ENCODE peak calls at places on chromosome 5, in nine cellular contexts. Q is mesendoderm, U is keratinocyte, N is IMR-90, K is colonic mucosa, F is astrocyte, Y is HCT116, A is fibroblast of lung, D is neural progenitor cell. L is an unnamed sample.
A peak's percentile ranks its signal among the peaks of the same experiment; 100 is the strongest.

GRCh38 chr5:27821681-27822080 is 783.3 kb upstream of the CDH9 start:
- DNase-seq in Y (no peak), A (no peak), U (no peak), F (no peak), K (no peak), D (no peak), N (no peak), Q (no peak), L (no peak)

GRCh38 chr5:6603643-6604042 is 29.2 kb downstream of the NSUN2 start:
- DNase-seq in Y (no peak), F (no peak), Q (no peak), N (no peak), K (no peak), A (no peak), D (no peak), U (no peak), L (no peak)

GRCh38 chr5:57710126-57710525 is 227.5 kb upstream of the ACTBL2 start:
- DNase-seq in A (peak; percentile 66), Y (no peak), U (no peak), K (no peak), N (peak; percentile 47), D (no peak), F (peak; percentile 60), Q (no peak), L (no peak)

GRCh38 chr5:115507682-115508081 is 36.9 kb downstream of the FEM1C start:
- DNase-seq in K (no peak), D (no peak), U (no peak), F (peak; percentile 48), N (peak; percentile 52), Y (no peak), A (peak; percentile 61), Q (no peak), L (peak; percentile 66)

GRCh38 chr5:172542651-172543131 is 88.4 kb upstream of the SH3PXD2B start:
- DNase-seq in N (no peak), Q (no peak), D (no peak), F (no peak), Y (no peak), K (peak; percentile 9), A (no peak), U (no peak), L (no peak)

GRCh38 chr5:157930710-157931109 is 71.8 kb upstream of the CLINT1 start:
- DNase-seq in Q (no peak), K (peak; percentile 74), D (no peak), U (no peak), A (no peak), N (no peak), F (no peak), Y (no peak), L (no peak)

GRCh38 chr5:172806897-172807672 is 27.0 kb upstream of the ERGIC1 start:
- DNase-seq in Y (peak; percentile 76), F (peak; percentile 83), D (peak; percentile 56), N (peak; percentile 89), A (peak; percentile 89), K (peak; percentile 96), Q (peak; percentile 92), U (no peak), L (peak; percentile 87)

GRCh38 chr5:165673499-165673898 is 2168.1 kb downstream of the MAT2B start:
- DNase-seq in F (no peak), N (no peak), K (no peak), D (no peak), Y (no peak), U (no peak), A (no peak), Q (no peak), L (no peak)

GRCh38 chr5:104179057-104179456 is 616.5 kb upstream of the NUDT12 start:
- DNase-seq in A (peak; percentile 39), K (peak; percentile 31), U (peak; percentile 57), F (peak; percentile 9), Y (peak; percentile 68), Q (peak; percentile 80), N (peak; percentile 63), D (peak; percentile 63), L (peak; percentile 78)

GRCh38 chr5:36073595-36074216 is 7.0 kb upstream of the UGT3A2 start:
- DNase-seq in N (no peak), Q (peak; percentile 86), F (no peak), D (peak; percentile 50), Y (peak; percentile 22), K (no peak), U (no peak), A (no peak), L (no peak)

GRCh38 chr5:52799358-52799982 is 11.8 kb downstream of the ITGA1 start:
- DNase-seq in K (peak; percentile 59), D (peak; percentile 82), Y (no peak), Q (peak; percentile 96), U (no peak), N (peak; percentile 79), A (peak; percentile 61), F (peak; percentile 42), L (peak; percentile 85)

GRCh38 chr5:76175821-76176403 is 92.7 kb downstream of the SV2C start:
- DNase-seq in A (no peak), F (no peak), K (no peak), Y (no peak), N (no peak), U (no peak), D (no peak), Q (peak; percentile 24), L (no peak)

DNA sequence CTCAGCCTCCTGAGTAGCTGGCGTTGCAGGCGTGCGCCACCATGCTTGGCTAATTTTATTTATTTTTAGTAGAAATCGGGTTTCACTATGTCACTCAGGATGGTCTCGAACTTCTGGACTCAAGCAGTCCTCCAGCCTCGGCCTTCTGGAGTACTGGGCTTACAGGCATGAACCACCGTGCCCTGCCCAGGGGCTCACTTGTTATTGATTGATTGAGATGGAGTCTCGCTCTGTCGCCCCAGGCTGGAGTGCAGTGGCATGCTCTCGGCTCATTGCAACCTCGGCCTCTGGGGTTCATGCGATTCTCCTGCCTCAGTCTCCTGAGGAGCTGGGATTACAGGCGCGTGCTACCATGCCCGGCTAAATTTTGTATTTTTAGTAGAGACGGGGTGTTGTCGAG is 1.6 kb downstream of the HSPA4 start:
- DNase-seq in N (no peak), D (no peak), K (no peak), Y (no peak), A (no peak), Q (no peak), F (no peak), U (no peak), L (no peak)
- H3K4me3 ChIP-seq in N (no peak overlapping the region), D (peak overlapping the region; percentile 80), K (peak overlapping the region; percentile 76), Y (peak overlapping the region; percentile 75), A (peak overlapping the region; percentile 81), Q (no peak overlapping the region), F (peak overlapping the region; percentile 87), U (peak overlapping the region; percentile 76), L (peak overlapping the region; percentile 95)

DNA sequence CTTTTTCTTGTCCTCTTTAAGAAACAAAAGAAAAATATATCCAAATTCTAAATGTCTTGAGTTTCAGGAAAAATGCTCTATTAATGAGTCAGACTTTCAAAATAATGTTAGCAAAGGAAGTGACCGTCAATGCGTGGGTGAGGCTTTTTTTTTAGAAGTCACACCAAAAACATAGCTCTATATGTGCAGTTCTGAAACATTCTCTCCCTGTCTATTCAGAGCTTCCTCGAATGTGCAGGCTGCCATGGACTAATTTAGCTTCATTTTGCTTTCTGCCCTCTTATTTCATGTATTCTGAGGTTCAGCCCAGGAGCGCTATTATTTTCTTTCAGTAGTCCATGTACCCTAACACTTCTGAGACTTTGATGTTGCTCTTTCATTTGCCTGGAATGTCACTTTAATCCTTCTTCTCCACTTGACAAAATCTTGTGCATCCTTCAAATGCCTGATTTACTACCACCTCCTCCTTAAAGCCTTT is 72.5 kb upstream of the RASA1 start:
- DNase-seq in A (peak; percentile 85), F (peak; percentile 82), Q (no peak), U (no peak), Y (no peak), K (no peak), D (no peak), N (peak; percentile 85), L (peak; percentile 71)
- H3K9ac ChIP-seq in A (no peak overlapping the region), F (peak overlapping the region; percentile 39), Q (no peak overlapping the region), U (no peak overlapping the region), Y (no peak overlapping the region), K (no peak overlapping the region), D (no peak overlapping the region), N (no peak overlapping the region), L (peak overlapping the region; percentile 47)

GRCh38 chr5:132462856-132463745 is 27.5 kb downstream of the IRF1 start:
- DNase-seq in U (no peak), A (no peak), Y (no peak), F (no peak), N (no peak), D (no peak), Q (no peak), K (no peak), L (no peak)

GRCh38 chr5:132459983-132460834 is 30.4 kb downstream of the IRF1 start:
- DNase-seq in Y (no peak), N (no peak), U (no peak), K (no peak), Q (peak; percentile 55), D (no peak), A (no peak), F (no peak), L (no peak)

GRCh38 chr5:132461671-132462070 is 28.9 kb downstream of the IRF1 start:
- DNase-seq in F (no peak), U (no peak), Y (no peak), N (no peak), A (no peak), D (no peak), K (no peak), Q (no peak), L (no peak)

GRCh38 chr5:132460835-132461230 is 29.7 kb downstream of the IRF1 start:
- DNase-seq in A (no peak), U (no peak), K (no peak), D (no peak), Q (no peak), Y (no peak), N (no peak), F (no peak), L (no peak)

DNA sequence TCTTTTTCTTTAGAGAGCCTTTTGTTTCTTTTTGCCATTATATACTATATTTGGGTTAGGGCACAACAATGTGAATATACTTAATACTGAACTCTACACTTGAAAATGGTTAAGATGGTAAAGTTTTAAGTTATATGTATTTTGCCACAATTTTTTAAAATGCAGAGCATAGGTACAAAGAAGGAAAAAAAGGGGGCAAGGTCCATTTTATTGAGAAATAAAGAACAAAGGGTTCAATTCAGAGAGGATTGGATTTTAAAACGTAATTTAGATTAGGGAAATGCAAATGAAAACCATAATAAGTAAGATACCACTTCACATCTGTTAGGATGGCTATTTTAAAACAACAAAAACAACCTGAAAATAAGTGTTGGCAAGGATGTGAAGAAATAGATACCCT is 29.3 kb downstream of the IRF1 start:
- DNase-seq in U (no peak), K (no peak), D (no peak), F (no peak), A (no peak), Y (no peak), N (no peak), Q (no peak), L (no peak)
- H3K4me1 ChIP-seq in U (peaks cover 64% of the 10 kb centered on the region), K (peaks cover 55% of the 10 kb centered on the region), D (peaks cover 12% of the 10 kb centered on the region), F (peaks cover 49% of the 10 kb centered on the region), A (peaks cover 53% of the 10 kb centered on the region), Y (peaks cover 13% of the 10 kb centered on the region), N (peaks cover 45% of the 10 kb centered on the region), Q (peaks cover 9% of the 10 kb centered on the region), L (peaks cover 43% of the 10 kb centered on the region)

DNA sequence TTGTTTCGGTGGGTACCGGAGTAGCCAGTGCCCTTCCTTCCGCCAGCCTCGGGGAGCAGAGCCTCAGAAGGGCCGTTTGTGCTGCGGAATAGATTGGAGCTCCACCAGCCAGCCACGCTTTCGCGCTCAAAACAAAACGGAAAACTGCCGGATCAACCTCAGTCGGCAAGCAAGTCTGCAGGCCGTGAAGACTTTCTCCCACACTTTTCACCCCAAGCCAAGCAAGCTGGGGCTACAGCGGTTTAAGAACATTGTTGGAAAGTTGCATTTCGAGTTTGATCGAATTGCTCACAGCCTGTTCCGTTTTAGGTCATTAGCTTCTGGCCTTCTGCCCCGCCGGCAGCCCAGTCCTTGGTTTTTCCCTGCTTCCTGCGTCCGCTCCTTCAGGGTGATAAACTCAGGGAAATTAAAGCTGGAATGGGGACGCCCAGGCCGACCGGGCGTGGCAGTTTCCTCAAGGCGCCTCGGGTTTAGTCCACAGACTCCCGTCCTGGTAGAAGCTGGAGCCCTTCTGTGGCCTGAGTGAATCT is 828 bp upstream of the CCNO start:
- DNase-seq in U (no peak), F (no peak), Q (peak; percentile 51), A (peak; percentile 25), D (peak; percentile 62), N (peak; percentile 19), K (peak; percentile 78), Y (peak; percentile 12), L (peak; percentile 32)
- H3K4me3 ChIP-seq in U (peak overlapping the region; percentile 69), F (peak overlapping the region; percentile 54), Q (peak overlapping the region; percentile 31), A (peak overlapping the region; percentile 34), D (peak overlapping the region; percentile 58), N (peak overlapping the region; percentile 42), K (peak overlapping the region; percentile 59), Y (peak overlapping the region; percentile 94), L (peak overlapping the region; percentile 82)